ENCODE peak calls at places on chromosomes 1 and 21, in ten cellular contexts. D, A, B, X, T, V, E, S, F and P are unnamed samples.

GRCh38 chr1:50661626-50662025 is 238.4 kb upstream of the DMRTA2 start:
- DNase-seq in D (no peak), A (no peak), B (no peak), X (peak; percentile 35), T (no peak), V (no peak), E (peak; percentile 20), S (no peak), F (no peak), P (no peak)

GRCh38 chr1:228650141-228650540 is 85.1 kb upstream of the RHOU start:
- DNase-seq in D (no peak), A (no peak), B (no peak), X (no peak), T (no peak), V (no peak), E (no peak), S (no peak), F (no peak), P (no peak)

GRCh38 chr1:115764541-115764940 is 4.0 kb downstream of the CASQ2 start:
- DNase-seq in D (no peak), A (no peak), B (no peak), X (peak; percentile 38), T (no peak), V (no peak), E (no peak), S (no peak), F (no peak), P (no peak)

GRCh38 chr1:25123551-25123950 is 108.8 kb downstream of the SYF2 start:
- DNase-seq in D (no peak), A (no peak), B (no peak), X (no peak), T (no peak), V (no peak), E (no peak), S (no peak), F (no peak), P (no peak)

GRCh38 chr1:26148887-26149286 is 10.0 kb upstream of the FAM110D start:
- DNase-seq in D (no peak), A (no peak), B (no peak), X (no peak), T (no peak), V (no peak), E (no peak), S (no peak), F (no peak), P (no peak)

GRCh38 chr1:158962983-158963382 is 31.6 kb downstream of the PYHIN1 start:
- DNase-seq in D (no peak), A (no peak), B (no peak), X (no peak), T (no peak), V (no peak), E (no peak), S (no peak), F (no peak), P (no peak)

GRCh38 chr1:48873944-48874343 is 97.3 kb upstream of the BEND5 start:
- DNase-seq in D (no peak), A (no peak), B (no peak), X (no peak), T (no peak), V (no peak), E (no peak), S (no peak), F (no peak), P (no peak)

GRCh38 chr21:25368531-25368930 is 238.8 kb downstream of the MRPL39 start:
- DNase-seq in D (no peak), A (no peak), B (no peak), X (no peak), T (no peak), V (no peak), E (no peak), S (no peak), F (no peak), P (no peak)